ENCODE peak calls at places on chromosomes 5 and 9, in ten cellular contexts. M, J, S, A, F, Q, N, T, W and U are unnamed samples.

GRCh38 chr5:14447958-14448881 is 133.4 kb upstream of the OTULINL start:
- DNase-seq in M (peak; percentile 73), J (no peak), S (peak; percentile 51), A (no peak), F (peak; percentile 66), Q (peak; percentile 56), N (peak; percentile 54), T (no peak), W (no peak), U (peak; percentile 56)

GRCh38 chr5:54658014-54658413 is 140.5 kb downstream of the SNX18 start:
- DNase-seq in M (peak; percentile 84), J (no peak), S (peak; percentile 93), A (no peak), F (no peak), Q (no peak), N (peak; percentile 49), T (no peak), W (no peak), U (no peak)

GRCh38 chr9:121989010-121989409 is 104.1 kb downstream of the TTLL11 start:
- DNase-seq in M (no peak), J (no peak), S (peak; percentile 33), A (peak; percentile 42), F (no peak), Q (no peak), N (peak; percentile 47), T (no peak), W (no peak), U (no peak)

GRCh38 chr5:175652741-175653663 is 4.9 kb upstream of the HRH2 start:
- DNase-seq in M (no peak), J (no peak), S (peak; percentile 43), A (no peak), F (no peak), Q (no peak), N (no peak), T (no peak), W (no peak), U (no peak)

GRCh38 chr5:142770650-142771609 is 753 bp downstream of the ARHGAP26 start:
- DNase-seq in M (peak; percentile 20), J (peak; percentile 66), S (peak; percentile 39), A (peak; percentile 50), F (peak; percentile 53), Q (no peak), N (peak; percentile 69), T (no peak), W (peak; percentile 64), U (peak; percentile 66)

GRCh38 chr5:109407913-109408312 is 1.9 kb downstream of the PJA2 start:
- DNase-seq in M (no peak), J (no peak), S (no peak), A (no peak), F (peak; percentile 19), Q (no peak), N (no peak), T (no peak), W (no peak), U (no peak)

GRCh38 chr5:93677344-93678021 is 63.9 kb downstream of the POU5F2 start:
- DNase-seq in M (peak; percentile 93), J (no peak), S (peak; percentile 90), A (peak; percentile 21), F (no peak), Q (peak; percentile 86), N (peak; percentile 44), T (peak; percentile 88), W (peak; percentile 70), U (peak; percentile 68)

GRCh38 chr5:132666310-132667123 is 7.3 kb upstream of the IL4 start:
- DNase-seq in M (no peak), J (no peak), S (no peak), A (no peak), F (no peak), Q (no peak), N (no peak), T (no peak), W (no peak), U (no peak)

GRCh38 chr5:179542170-179542569 is 8.2 kb upstream of the RUFY1 start:
- DNase-seq in M (no peak), J (no peak), S (no peak), A (no peak), F (no peak), Q (no peak), N (no peak), T (no peak), W (no peak), U (no peak)

GRCh38 chr9:35488566-35489312 is 1.2 kb upstream of the RUSC2 start:
- DNase-seq in M (no peak), J (no peak), S (no peak), A (no peak), F (no peak), Q (no peak), N (no peak), T (no peak), W (no peak), U (no peak)

GRCh38 chr5:9474241-9475002 is 71.5 kb downstream of the SEMA5A start:
- DNase-seq in M (peak; percentile 72), J (no peak), S (no peak), A (no peak), F (no peak), Q (peak; percentile 94), N (no peak), T (no peak), W (no peak), U (no peak)

GRCh38 chr9:126721531-126722098 is 83.2 kb upstream of the ZBTB43 start:
- DNase-seq in M (no peak), J (no peak), S (no peak), A (no peak), F (no peak), Q (no peak), N (no peak), T (no peak), W (no peak), U (no peak)

GRCh38 chr5:29309359-29309758 is 1884.1 kb upstream of the CDH6 start:
- DNase-seq in M (no peak), J (no peak), S (no peak), A (no peak), F (no peak), Q (no peak), N (no peak), T (no peak), W (no peak), U (no peak)

DNA sequence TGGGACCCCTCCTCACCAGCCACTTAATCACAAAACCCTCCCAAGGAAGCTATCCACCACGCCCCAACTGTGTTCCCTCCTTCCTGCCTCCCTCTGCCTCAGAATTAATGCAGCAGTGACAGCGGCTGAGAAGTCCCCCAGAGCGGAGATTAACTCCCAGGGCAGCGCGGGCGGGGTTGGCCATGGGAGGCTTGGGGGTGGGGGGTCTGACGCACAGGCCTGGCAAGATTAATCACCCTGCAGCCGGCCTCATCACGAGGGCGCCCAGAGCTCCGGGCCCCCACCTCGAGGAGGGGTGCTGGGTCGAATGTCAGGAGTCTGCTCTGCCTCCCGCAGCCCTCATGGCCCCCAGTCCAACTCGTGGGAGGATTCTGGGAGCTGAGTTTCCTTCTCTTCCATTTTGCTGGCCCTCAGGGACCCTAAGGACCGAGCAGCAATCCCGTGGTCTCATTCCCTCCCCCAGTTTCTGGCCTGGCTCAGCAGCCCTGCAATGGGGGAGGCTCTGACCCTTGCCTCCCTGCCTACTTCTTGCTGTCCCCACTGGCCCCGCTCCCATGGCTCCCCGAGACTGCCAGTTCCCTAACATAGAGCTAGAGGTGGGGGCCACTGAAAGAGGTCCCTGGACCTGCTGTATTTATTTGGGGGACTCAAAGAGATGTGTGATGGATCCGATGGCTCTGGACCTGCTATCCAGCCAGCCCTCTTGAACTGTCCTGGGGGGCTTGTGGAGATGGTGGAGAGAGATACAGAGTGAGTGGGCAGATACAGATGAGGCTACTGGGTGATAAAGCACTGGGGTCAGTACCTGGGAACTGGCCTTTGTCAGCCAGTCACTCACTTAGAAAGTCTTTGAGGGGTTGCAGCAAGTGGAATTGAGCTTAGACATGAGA is 42.5 kb downstream of the CXXC5 start:
- DNase-seq in M (no peak), J (no peak), S (peak; percentile 76), A (no peak), F (no peak), Q (no peak), N (no peak), T (no peak), W (no peak), U (peak; percentile 83)
- TF ChIP-seq CTCF in M (no peak), J (no peak), S (no peak), A (no peak), F (no peak), Q (no peak), N (no peak), T (no peak), W (no peak), U (no peak)

DNA sequence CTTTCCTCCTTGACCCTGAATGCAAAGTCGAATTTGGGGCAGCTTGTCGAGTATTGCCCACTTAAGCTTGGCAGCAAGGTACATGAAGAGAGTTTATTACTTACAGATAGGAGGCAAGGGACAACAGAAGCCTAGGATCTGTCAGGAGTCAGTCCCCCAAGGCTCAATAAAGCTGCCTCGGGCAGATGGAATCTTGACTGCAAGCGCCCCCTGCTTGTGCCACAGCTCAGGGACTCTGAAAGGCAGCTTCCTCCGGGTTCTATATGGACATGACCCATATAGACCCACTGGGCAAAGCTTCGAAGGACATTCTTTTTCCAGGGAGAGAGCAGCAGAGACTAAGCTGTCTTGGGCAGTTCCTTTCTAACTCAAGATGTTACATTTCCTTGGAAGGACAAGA is 971.5 kb downstream of the EFNA5 start:
- DNase-seq in M (no peak), J (no peak), S (no peak), A (no peak), F (no peak), Q (no peak), N (no peak), T (no peak), W (no peak), U (peak; percentile 3)
- TF ChIP-seq CTCF in M (no peak), J (no peak), S (peak; percentile 29), A (no peak), F (no peak), Q (no peak), N (no peak), T (no peak), W (no peak), U (no peak)

DNA sequence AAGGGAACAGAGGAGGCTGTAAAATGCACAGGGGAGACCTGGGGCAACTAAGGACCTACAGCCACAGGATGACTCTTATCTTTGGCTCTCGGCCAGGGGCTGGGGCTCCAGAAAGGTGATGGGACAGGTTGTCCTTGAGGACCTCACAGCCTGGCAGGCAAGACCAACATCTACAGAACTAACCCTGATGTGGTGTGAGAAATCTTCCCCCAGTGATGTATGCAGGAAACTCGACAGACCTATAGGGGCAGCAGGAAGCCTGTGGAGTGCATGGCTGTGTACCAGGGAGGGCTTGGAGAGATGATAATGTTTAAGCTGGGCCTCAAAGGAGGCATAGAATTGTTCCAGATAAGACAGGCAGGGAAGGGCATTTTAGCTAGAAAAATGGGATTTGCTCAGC is 68.4 kb upstream of the SLC25A51 start:
- DNase-seq in M (no peak), J (no peak), S (no peak), A (no peak), F (no peak), Q (no peak), N (peak; percentile 16), T (no peak), W (no peak), U (no peak)
- TF ChIP-seq CTCF in M (peak; percentile 30), J (no peak), S (peak; percentile 57), A (no peak), F (no peak), Q (no peak), N (no peak), T (peak; percentile 22), W (no peak), U (peak; percentile 7)

DNA sequence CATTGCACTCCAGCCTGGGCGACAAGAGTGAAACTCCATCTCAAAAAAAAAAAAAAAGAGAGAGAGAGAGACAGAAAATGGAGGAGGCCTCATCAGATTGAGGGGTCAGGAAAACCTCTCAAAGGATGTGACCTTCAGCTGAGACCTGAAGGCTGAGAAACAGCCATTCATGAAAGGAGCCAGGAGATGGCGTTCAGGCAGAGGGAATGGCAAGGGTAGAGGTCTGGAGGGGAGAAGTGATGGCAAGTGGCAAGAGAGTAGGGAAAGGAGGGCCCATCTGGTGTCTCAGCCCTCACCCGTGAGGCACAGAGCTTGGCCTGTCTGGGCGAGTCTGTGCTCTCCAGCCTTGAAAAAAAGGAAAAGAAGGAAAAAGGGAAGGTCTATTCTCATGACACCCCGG is 17.0 kb downstream of the CAMK2A start:
- DNase-seq in M (peak; percentile 62), J (no peak), S (peak; percentile 46), A (peak; percentile 41), F (no peak), Q (no peak), N (no peak), T (no peak), W (no peak), U (peak; percentile 37)
- TF ChIP-seq CTCF in M (peak; percentile 75), J (no peak), S (peak; percentile 80), A (no peak), F (peak; percentile 36), Q (peak; percentile 59), N (no peak), T (peak; percentile 60), W (no peak), U (peak; percentile 48)